ENCODE peak calls at places on chromosomes 5 and 9, in ten cellular contexts. One of them, this sample, is unnamed.

GRCh38 chr5:179309383-179309670 is 35.9 kb downstream of the ADAMTS2 start:
- DNase-seq in SK-N-DZ: no peak
- DNase-seq in left kidney: no peak
- DNase-seq in GM10248: no peak
- DNase-seq in SHP77: no peak
- DNase-seq in HCT116: no peak
- DNase-seq in CD8-positive, alpha-beta T cell: no peak
- DNase-seq in RCC 7860: no peak
- DNase-seq in kidney tubule cell: no peak
- DNase-seq in AML-193: no peak
- DNase-seq in this sample: no peak

GRCh38 chr5:124824637-124825158 is 78.3 kb upstream of the ZNF608 start:
- DNase-seq in SK-N-DZ: peak; percentile 93
- DNase-seq in left kidney: no peak
- DNase-seq in GM10248: no peak
- DNase-seq in SHP77: no peak
- DNase-seq in HCT116: no peak
- DNase-seq in CD8-positive, alpha-beta T cell: no peak
- DNase-seq in RCC 7860: peak; percentile 8
- DNase-seq in kidney tubule cell: no peak
- DNase-seq in AML-193: no peak
- DNase-seq in this sample: peak; percentile 60

GRCh38 chr5:103075442-103075841 is 44.5 kb downstream of the GIN1 start:
- DNase-seq in SK-N-DZ: no peak
- DNase-seq in left kidney: no peak
- DNase-seq in GM10248: no peak
- DNase-seq in SHP77: no peak
- DNase-seq in HCT116: no peak
- DNase-seq in CD8-positive, alpha-beta T cell: no peak
- DNase-seq in RCC 7860: no peak
- DNase-seq in kidney tubule cell: no peak
- DNase-seq in AML-193: no peak
- DNase-seq in this sample: no peak

GRCh38 chr5:14174235-14174636 is 31.1 kb downstream of the TRIO start:
- DNase-seq in SK-N-DZ: no peak
- DNase-seq in left kidney: peak; percentile 81
- DNase-seq in GM10248: no peak
- DNase-seq in SHP77: no peak
- DNase-seq in HCT116: no peak
- DNase-seq in CD8-positive, alpha-beta T cell: no peak
- DNase-seq in RCC 7860: peak; percentile 70
- DNase-seq in kidney tubule cell: peak; percentile 66
- DNase-seq in AML-193: no peak
- DNase-seq in this sample: no peak

GRCh38 chr9:136659861-136660784 is 2.6 kb upstream of the EGFL7 start:
- DNase-seq in SK-N-DZ: no peak
- DNase-seq in left kidney: no peak
- DNase-seq in GM10248: no peak
- DNase-seq in SHP77: no peak
- DNase-seq in HCT116: no peak
- DNase-seq in CD8-positive, alpha-beta T cell: no peak
- DNase-seq in RCC 7860: no peak
- DNase-seq in kidney tubule cell: no peak
- DNase-seq in AML-193: no peak
- DNase-seq in this sample: no peak

GRCh38 chr5:59173568-59173967 is 590.7 kb downstream of the RAB3C start:
- DNase-seq in SK-N-DZ: peak; percentile 20
- DNase-seq in left kidney: no peak
- DNase-seq in GM10248: no peak
- DNase-seq in SHP77: peak; percentile 6
- DNase-seq in HCT116: no peak
- DNase-seq in CD8-positive, alpha-beta T cell: no peak
- DNase-seq in RCC 7860: no peak
- DNase-seq in kidney tubule cell: no peak
- DNase-seq in AML-193: peak; percentile 33
- DNase-seq in this sample: no peak

GRCh38 chr9:16335788-16336580 is 534.5 kb downstream of the BNC2 start:
- DNase-seq in SK-N-DZ: no peak
- DNase-seq in left kidney: no peak
- DNase-seq in GM10248: no peak
- DNase-seq in SHP77: peak; percentile 47
- DNase-seq in HCT116: peak; percentile 22
- DNase-seq in CD8-positive, alpha-beta T cell: no peak
- DNase-seq in RCC 7860: peak; percentile 97
- DNase-seq in kidney tubule cell: peak; percentile 99
- DNase-seq in AML-193: no peak
- DNase-seq in this sample: peak; percentile 95

GRCh38 chr5:55929020-55929799 is 65.6 kb downstream of the IL6ST start:
- DNase-seq in SK-N-DZ: no peak
- DNase-seq in left kidney: no peak
- DNase-seq in GM10248: no peak
- DNase-seq in SHP77: no peak
- DNase-seq in HCT116: no peak
- DNase-seq in CD8-positive, alpha-beta T cell: no peak
- DNase-seq in RCC 7860: no peak
- DNase-seq in kidney tubule cell: no peak
- DNase-seq in AML-193: no peak
- DNase-seq in this sample: no peak

GRCh38 chr5:73780297-73781080 is 154.5 kb downstream of the ARHGEF28 start:
- DNase-seq in SK-N-DZ: no peak
- DNase-seq in left kidney: no peak
- DNase-seq in GM10248: no peak
- DNase-seq in SHP77: no peak
- DNase-seq in HCT116: no peak
- DNase-seq in CD8-positive, alpha-beta T cell: no peak
- DNase-seq in RCC 7860: no peak
- DNase-seq in kidney tubule cell: no peak
- DNase-seq in AML-193: no peak
- DNase-seq in this sample: no peak

GRCh38 chr9:128078504-128079434 is 10.7 kb downstream of the SLC25A25 start:
- DNase-seq in SK-N-DZ: no peak
- DNase-seq in left kidney: peak; percentile 71
- DNase-seq in GM10248: no peak
- DNase-seq in SHP77: no peak
- DNase-seq in HCT116: peak; percentile 79
- DNase-seq in CD8-positive, alpha-beta T cell: no peak
- DNase-seq in RCC 7860: peak; percentile 74
- DNase-seq in kidney tubule cell: peak; percentile 84
- DNase-seq in AML-193: no peak
- DNase-seq in this sample: peak; percentile 73

GRCh38 chr9:73565833-73566465 is 414.3 kb downstream of the ANXA1 start:
- DNase-seq in SK-N-DZ: peak; percentile 76
- DNase-seq in left kidney: peak; percentile 52
- DNase-seq in GM10248: no peak
- DNase-seq in SHP77: peak; percentile 1
- DNase-seq in HCT116: no peak
- DNase-seq in CD8-positive, alpha-beta T cell: no peak
- DNase-seq in RCC 7860: peak; percentile 25
- DNase-seq in kidney tubule cell: peak; percentile 34
- DNase-seq in AML-193: peak; percentile 14
- DNase-seq in this sample: peak; percentile 14

GRCh38 chr9:71763752-71764332 is 4.5 kb downstream of the CEMIP2 start:
- DNase-seq in SK-N-DZ: no peak
- DNase-seq in left kidney: no peak
- DNase-seq in GM10248: no peak
- DNase-seq in SHP77: no peak
- DNase-seq in HCT116: no peak
- DNase-seq in CD8-positive, alpha-beta T cell: no peak
- DNase-seq in RCC 7860: peak; percentile 14
- DNase-seq in kidney tubule cell: peak; percentile 37
- DNase-seq in AML-193: no peak
- DNase-seq in this sample: peak; percentile 42

GRCh38 chr5:36763454-36763853 is 113.1 kb upstream of the NIPBL start:
- DNase-seq in SK-N-DZ: no peak
- DNase-seq in left kidney: no peak
- DNase-seq in GM10248: no peak
- DNase-seq in SHP77: no peak
- DNase-seq in HCT116: no peak
- DNase-seq in CD8-positive, alpha-beta T cell: no peak
- DNase-seq in RCC 7860: no peak
- DNase-seq in kidney tubule cell: no peak
- DNase-seq in AML-193: no peak
- DNase-seq in this sample: no peak

This sample was measured in PC-3.